ENCODE peak calls at places on chromosomes 13 and 19, in six cellular contexts. One of them, this sample, is unnamed.

GRCh38 chr13:50033696-50034095 is 18.5 kb downstream of the KCNRG start:
- DNase-seq in uterus: no peak
- DNase-seq in astrocyte of the cerebellum: no peak
- DNase-seq in GM12878: no peak
- DNase-seq in neural crest cell: no peak
- DNase-seq in AG09319: no peak
- DNase-seq in this sample: no peak

GRCh38 chr13:93859666-93860065 is 619.8 kb downstream of the DCT start:
- DNase-seq in uterus: no peak
- DNase-seq in astrocyte of the cerebellum: no peak
- DNase-seq in GM12878: no peak
- DNase-seq in neural crest cell: no peak
- DNase-seq in AG09319: no peak
- DNase-seq in this sample: no peak

GRCh38 chr19:1818549-1819195 is 6.6 kb upstream of the ATP8B3 start:
- DNase-seq in uterus: no peak
- DNase-seq in astrocyte of the cerebellum: no peak
- DNase-seq in GM12878: no peak
- DNase-seq in neural crest cell: no peak
- DNase-seq in AG09319: no peak
- DNase-seq in this sample: no peak

GRCh38 chr19:45800009-45800553 is 7.4 kb upstream of the DMWD start:
- DNase-seq in uterus: no peak
- DNase-seq in astrocyte of the cerebellum: no peak
- DNase-seq in GM12878: no peak
- DNase-seq in neural crest cell: no peak
- DNase-seq in AG09319: no peak
- DNase-seq in this sample: no peak

GRCh38 chr13:58999851-59000250 is 1163.9 kb downstream of the DIAPH3 start:
- DNase-seq in uterus: no peak
- DNase-seq in astrocyte of the cerebellum: no peak
- DNase-seq in GM12878: no peak
- DNase-seq in neural crest cell: no peak
- DNase-seq in AG09319: no peak
- DNase-seq in this sample: no peak

GRCh38 chr13:28237944-28238343 is 99.6 kb downstream of the PAN3 start:
- DNase-seq in uterus: no peak
- DNase-seq in astrocyte of the cerebellum: no peak
- DNase-seq in GM12878: no peak
- DNase-seq in neural crest cell: no peak
- DNase-seq in AG09319: no peak
- DNase-seq in this sample: no peak

GRCh38 chr19:18044825-18045304 is 36.9 kb downstream of the ARRDC2 start:
- DNase-seq in uterus: peak
- DNase-seq in astrocyte of the cerebellum: peak
- DNase-seq in GM12878: peak
- DNase-seq in neural crest cell: no peak
- DNase-seq in AG09319: no peak
- DNase-seq in this sample: peak

GRCh38 chr19:56959211-56959610 is 118.7 kb upstream of the PEG3 start:
- DNase-seq in uterus: no peak
- DNase-seq in astrocyte of the cerebellum: no peak
- DNase-seq in GM12878: no peak
- DNase-seq in neural crest cell: no peak
- DNase-seq in AG09319: no peak
- DNase-seq in this sample: no peak

GRCh38 chr13:20482818-20483217 is 42.8 kb downstream of the CRYL1 start:
- DNase-seq in uterus: no peak
- DNase-seq in astrocyte of the cerebellum: no peak
- DNase-seq in GM12878: no peak
- DNase-seq in neural crest cell: no peak
- DNase-seq in AG09319: no peak
- DNase-seq in this sample: no peak

GRCh38 chr19:53102701-53103140 is 501 bp downstream of the ZNF160 start:
- DNase-seq in uterus: peak
- DNase-seq in astrocyte of the cerebellum: no peak
- DNase-seq in GM12878: no peak
- DNase-seq in neural crest cell: peak
- DNase-seq in AG09319: no peak
- DNase-seq in this sample: no peak

GRCh38 chr13:44879452-44880058 is 109.7 kb downstream of the NUFIP1 start:
- DNase-seq in uterus: no peak
- DNase-seq in astrocyte of the cerebellum: no peak
- DNase-seq in GM12878: peak
- DNase-seq in neural crest cell: no peak
- DNase-seq in AG09319: peak
- DNase-seq in this sample: no peak

GRCh38 chr13:23497186-23497585 is 63.7 kb upstream of the SACS start:
- DNase-seq in uterus: no peak
- DNase-seq in astrocyte of the cerebellum: no peak
- DNase-seq in GM12878: no peak
- DNase-seq in neural crest cell: no peak
- DNase-seq in AG09319: no peak
- DNase-seq in this sample: no peak

GRCh38 chr19:35216833-35217707 is 11.5 kb downstream of the FAM187B start:
- DNase-seq in uterus: no peak
- DNase-seq in astrocyte of the cerebellum: no peak
- DNase-seq in GM12878: no peak
- DNase-seq in neural crest cell: no peak
- DNase-seq in AG09319: no peak
- DNase-seq in this sample: no peak

GRCh38 chr19:13153627-13154240 is 3.5 kb downstream of the IER2 start:
- DNase-seq in uterus: peak
- DNase-seq in astrocyte of the cerebellum: no peak
- DNase-seq in GM12878: no peak
- DNase-seq in neural crest cell: no peak
- DNase-seq in AG09319: no peak
- DNase-seq in this sample: no peak

GRCh38 chr13:112688560-112689497 is 1.0 kb upstream of the ATP11A start:
- DNase-seq in uterus: no peak
- DNase-seq in astrocyte of the cerebellum: no peak
- DNase-seq in GM12878: no peak
- DNase-seq in neural crest cell: no peak
- DNase-seq in AG09319: no peak
- DNase-seq in this sample: no peak

GRCh38 chr13:111215081-111216047 is 100.3 kb downstream of the ARHGEF7 start:
- DNase-seq in uterus: no peak
- DNase-seq in astrocyte of the cerebellum: no peak
- DNase-seq in GM12878: no peak
- DNase-seq in neural crest cell: no peak
- DNase-seq in AG09319: no peak
- DNase-seq in this sample: no peak

GRCh38 chr13:108437496-108437895 is 168.0 kb downstream of the TNFSF13B start:
- DNase-seq in uterus: no peak
- DNase-seq in astrocyte of the cerebellum: no peak
- DNase-seq in GM12878: no peak
- DNase-seq in neural crest cell: no peak
- DNase-seq in AG09319: no peak
- DNase-seq in this sample: no peak

GRCh38 chr13:67754016-67754415 is 523.9 kb upstream of the PCDH9 start:
- DNase-seq in uterus: no peak
- DNase-seq in astrocyte of the cerebellum: no peak
- DNase-seq in GM12878: no peak
- DNase-seq in neural crest cell: no peak
- DNase-seq in AG09319: no peak
- DNase-seq in this sample: no peak

GRCh38 chr19:40228863-40229262 is 2.4 kb upstream of the CCNP start:
- DNase-seq in uterus: no peak
- DNase-seq in astrocyte of the cerebellum: no peak
- DNase-seq in GM12878: no peak
- DNase-seq in neural crest cell: no peak
- DNase-seq in AG09319: no peak
- DNase-seq in this sample: no peak

GRCh38 chr19:40224342-40225148 is 1.9 kb downstream of the CCNP start:
- DNase-seq in uterus: no peak
- DNase-seq in astrocyte of the cerebellum: no peak
- DNase-seq in GM12878: no peak
- DNase-seq in neural crest cell: no peak
- DNase-seq in AG09319: no peak
- DNase-seq in this sample: no peak

GRCh38 chr19:40228371-40228770 is 1.9 kb upstream of the CCNP start:
- DNase-seq in uterus: no peak
- DNase-seq in astrocyte of the cerebellum: no peak
- DNase-seq in GM12878: no peak
- DNase-seq in neural crest cell: no peak
- DNase-seq in AG09319: no peak
- DNase-seq in this sample: no peak

GRCh38 chr19:40223135-40223822 is 3.2 kb downstream of the CCNP start:
- DNase-seq in uterus: no peak
- DNase-seq in astrocyte of the cerebellum: no peak
- DNase-seq in GM12878: no peak
- DNase-seq in neural crest cell: no peak
- DNase-seq in AG09319: no peak
- DNase-seq in this sample: no peak

DNA sequence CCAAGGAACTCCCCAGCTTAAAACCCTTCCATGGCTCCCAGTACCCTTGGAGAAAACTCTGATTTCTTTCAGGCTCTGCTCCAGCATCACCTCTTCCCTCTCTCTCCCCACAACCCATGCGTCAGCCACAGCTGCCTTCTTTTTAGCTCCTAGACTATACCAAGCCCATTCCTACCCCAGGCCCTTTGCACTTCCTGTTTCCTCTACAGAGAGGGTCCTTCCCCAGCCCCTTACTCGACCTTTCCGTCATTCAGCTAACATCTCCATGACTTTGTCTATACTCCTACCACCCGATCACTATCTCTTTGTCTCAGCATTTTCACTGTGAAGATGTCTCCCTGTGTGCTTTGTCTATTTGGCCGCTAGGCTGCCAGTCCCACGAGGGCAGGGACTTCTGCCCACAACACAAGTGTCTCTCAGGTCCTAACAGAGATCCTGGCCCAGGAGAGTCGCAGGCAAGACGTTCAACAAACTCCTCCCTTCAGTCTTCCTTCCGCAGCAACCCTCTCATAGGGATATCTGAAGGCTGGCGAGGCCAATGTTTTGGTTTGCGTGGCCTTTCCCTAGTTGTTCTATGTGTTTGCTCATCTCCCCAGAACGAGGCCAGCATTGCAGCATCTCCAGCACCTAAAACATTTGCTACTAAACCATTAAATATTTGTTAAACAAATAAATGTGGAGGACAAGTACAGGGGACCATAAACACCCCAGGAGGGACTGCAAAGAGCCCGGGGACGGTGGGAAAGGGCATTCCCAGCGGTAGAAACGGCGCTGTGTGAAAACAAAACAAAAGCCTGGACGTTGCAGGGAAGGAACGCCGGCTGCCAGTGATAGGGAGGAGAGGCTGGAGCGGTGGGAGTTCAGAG is 816 bp downstream of the CCNP start:
- DNase-seq in uterus: no peak
- DNase-seq in astrocyte of the cerebellum: no peak
- DNase-seq in GM12878: no peak
- DNase-seq in neural crest cell: no peak
- DNase-seq in AG09319: no peak
- DNase-seq in this sample: no peak
- TF ChIP-seq CTCF in uterus: no peak
- TF ChIP-seq CTCF in astrocyte of the cerebellum: peak
- TF ChIP-seq CTCF in GM12878: peak
- TF ChIP-seq CTCF in neural crest cell: no peak
- TF ChIP-seq CTCF in AG09319: peak
- TF ChIP-seq CTCF in this sample: no peak

GRCh38 chr13:98313938-98314292 is 136.8 kb upstream of the RNF113B start:
- DNase-seq in uterus: no peak
- DNase-seq in astrocyte of the cerebellum: no peak
- DNase-seq in GM12878: no peak
- DNase-seq in neural crest cell: no peak
- DNase-seq in AG09319: no peak
- DNase-seq in this sample: no peak

GRCh38 chr13:98313023-98313937 is 136.2 kb upstream of the RNF113B start:
- DNase-seq in uterus: no peak
- DNase-seq in astrocyte of the cerebellum: no peak
- DNase-seq in GM12878: no peak
- DNase-seq in neural crest cell: no peak
- DNase-seq in AG09319: no peak
- DNase-seq in this sample: no peak

GRCh38 chr13:98317573-98318171 is 140.6 kb upstream of the RNF113B start:
- DNase-seq in uterus: no peak
- DNase-seq in astrocyte of the cerebellum: no peak
- DNase-seq in GM12878: no peak
- DNase-seq in neural crest cell: no peak
- DNase-seq in AG09319: no peak
- DNase-seq in this sample: no peak

GRCh38 chr13:98315902-98316301 is 138.8 kb upstream of the RNF113B start:
- DNase-seq in uterus: no peak
- DNase-seq in astrocyte of the cerebellum: no peak
- DNase-seq in GM12878: no peak
- DNase-seq in neural crest cell: no peak
- DNase-seq in AG09319: no peak
- DNase-seq in this sample: no peak

GRCh38 chr13:98315466-98315865 is 138.4 kb upstream of the RNF113B start:
- DNase-seq in uterus: no peak
- DNase-seq in astrocyte of the cerebellum: no peak
- DNase-seq in GM12878: no peak
- DNase-seq in neural crest cell: no peak
- DNase-seq in AG09319: no peak
- DNase-seq in this sample: no peak
- TF ChIP-seq CTCF in uterus: no peak
- TF ChIP-seq CTCF in astrocyte of the cerebellum: peak
- TF ChIP-seq CTCF in GM12878: no peak
- TF ChIP-seq CTCF in neural crest cell: no peak
- TF ChIP-seq CTCF in AG09319: no peak
- TF ChIP-seq CTCF in this sample: no peak

DNA sequence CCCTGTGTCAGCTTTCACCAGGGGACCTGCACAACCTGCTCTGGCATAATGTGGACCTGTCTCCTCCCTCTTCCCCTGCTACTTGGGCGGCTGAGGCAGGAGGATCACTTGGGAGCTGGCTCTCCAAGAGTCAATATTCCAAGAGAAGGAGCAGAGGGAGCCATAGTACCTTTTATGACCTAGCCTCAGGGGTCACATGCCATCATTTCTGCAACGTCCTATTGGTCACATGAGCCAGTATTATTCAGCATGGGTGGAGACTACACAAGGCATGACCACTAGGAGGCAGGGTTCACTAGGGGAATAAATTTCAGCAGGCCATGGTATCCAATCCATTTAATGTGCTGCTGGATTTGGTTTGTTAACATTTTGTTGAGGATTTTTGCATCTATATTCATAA is 12.0 kb upstream of the SHFL start:
- DNase-seq in uterus: no peak
- DNase-seq in astrocyte of the cerebellum: no peak
- DNase-seq in GM12878: no peak
- DNase-seq in neural crest cell: no peak
- DNase-seq in AG09319: no peak
- DNase-seq in this sample: no peak
- TF ChIP-seq CTCF in uterus: peak
- TF ChIP-seq CTCF in astrocyte of the cerebellum: peak
- TF ChIP-seq CTCF in GM12878: peak
- TF ChIP-seq CTCF in neural crest cell: peak
- TF ChIP-seq CTCF in AG09319: peak
- TF ChIP-seq CTCF in this sample: peak

DNA sequence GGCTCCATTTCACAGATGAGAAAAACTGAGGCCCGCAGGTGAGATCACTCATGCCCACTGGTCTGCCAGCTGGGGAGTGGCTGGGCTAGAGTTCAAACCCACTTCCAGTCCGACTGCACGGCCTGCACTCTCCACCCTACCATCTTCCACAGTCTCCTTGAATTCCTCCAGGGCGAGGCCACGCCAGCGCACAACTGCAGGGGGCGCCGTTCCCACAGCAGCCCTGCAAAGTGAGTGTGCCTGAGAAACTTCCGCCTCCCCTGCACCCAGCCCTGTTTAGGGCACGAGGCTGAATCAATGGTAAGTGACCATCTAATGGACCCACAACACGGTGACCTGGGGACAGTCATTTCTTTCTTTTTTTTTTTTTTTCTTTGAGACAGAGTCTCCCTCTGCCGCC is 829 bp upstream of the ATCAY start:
- DNase-seq in uterus: no peak
- DNase-seq in astrocyte of the cerebellum: no peak
- DNase-seq in GM12878: no peak
- DNase-seq in neural crest cell: no peak
- DNase-seq in AG09319: no peak
- DNase-seq in this sample: no peak
- TF ChIP-seq CTCF in uterus: no peak
- TF ChIP-seq CTCF in astrocyte of the cerebellum: no peak
- TF ChIP-seq CTCF in GM12878: peak
- TF ChIP-seq CTCF in neural crest cell: peak
- TF ChIP-seq CTCF in AG09319: no peak
- TF ChIP-seq CTCF in this sample: no peak